ENCODE peak calls at places on chromosomes 5 and 9, in nine cellular contexts. Q, F, Z, H, B, X, V, E and D are unnamed samples.

GRCh38 chr5:150149618-150150017 is 6.0 kb downstream of the PDGFRB start:
- DNase-seq in Q (no peak), F (no peak), Z (no peak), H (no peak), B (no peak), X (no peak), V (no peak), E (no peak), D (no peak)

GRCh38 chr5:28344803-28345433 is 1306.5 kb upstream of the CDH9 start:
- DNase-seq in Q (peak; percentile 55), F (no peak), Z (no peak), H (peak; percentile 33), B (peak; percentile 19), X (no peak), V (no peak), E (no peak), D (no peak)

GRCh38 chr9:110742741-110743371 is 74.3 kb downstream of the MUSK start:
- DNase-seq in Q (peak; percentile 93), F (no peak), Z (no peak), H (peak; percentile 29), B (no peak), X (no peak), V (no peak), E (no peak), D (no peak)

GRCh38 chr9:82934949-82935348 is 128.0 kb downstream of the RASEF start:
- DNase-seq in Q (peak; percentile 62), F (no peak), Z (no peak), H (no peak), B (peak; percentile 63), X (no peak), V (no peak), E (no peak), D (no peak)

GRCh38 chr9:97911970-97912369 is 10.3 kb downstream of the TRMO start:
- DNase-seq in Q (no peak), F (no peak), Z (no peak), H (no peak), B (no peak), X (no peak), V (no peak), E (no peak), D (no peak)

GRCh38 chr9:20929276-20929675 is 102.2 kb downstream of the HACD4 start:
- DNase-seq in Q (no peak), F (no peak), Z (no peak), H (no peak), B (no peak), X (no peak), V (no peak), E (no peak), D (no peak)

GRCh38 chr5:150411245-150411979 is 1.3 kb downstream of the CD74 start:
- DNase-seq in Q (no peak), F (no peak), Z (peak; percentile 53), H (peak; percentile 48), B (no peak), X (no peak), V (no peak), E (peak; percentile 23), D (no peak)

GRCh38 chr9:113616116-113616515 is 152.6 kb downstream of the RGS3 start:
- DNase-seq in Q (no peak), F (peak; percentile 78), Z (no peak), H (no peak), B (no peak), X (no peak), V (no peak), E (no peak), D (no peak)

GRCh38 chr5:59158165-59158564 is 575.3 kb downstream of the RAB3C start:
- DNase-seq in Q (peak; percentile 23), F (no peak), Z (no peak), H (no peak), B (peak; percentile 17), X (no peak), V (no peak), E (no peak), D (no peak)

GRCh38 chr5:79561525-79561893 is 47.6 kb upstream of the HOMER1 start:
- DNase-seq in Q (no peak), F (no peak), Z (no peak), H (no peak), B (no peak), X (no peak), V (no peak), E (no peak), D (no peak)

GRCh38 chr9:96026655-96027213 is 151.2 kb downstream of the ERCC6L2 start:
- DNase-seq in Q (no peak), F (no peak), Z (no peak), H (no peak), B (no peak), X (no peak), V (no peak), E (no peak), D (no peak)

GRCh38 chr5:94969174-94969573 is 315.7 kb downstream of the MCTP1 start:
- DNase-seq in Q (peak; percentile 33), F (no peak), Z (no peak), H (no peak), B (peak; percentile 8), X (peak; percentile 8), V (no peak), E (no peak), D (peak; percentile 28)

GRCh38 chr9:124399323-124399962 is 15.8 kb downstream of the PSMB7 start:
- DNase-seq in Q (peak; percentile 55), F (peak; percentile 87), Z (no peak), H (peak; percentile 25), B (no peak), X (no peak), V (peak; percentile 50), E (no peak), D (no peak)

GRCh38 chr9:119556129-119556875 is 187.1 kb upstream of the BRINP1 start:
- DNase-seq in Q (peak; percentile 75), F (peak; percentile 92), Z (peak; percentile 2), H (peak; percentile 76), B (peak; percentile 74), X (peak; percentile 71), V (peak; percentile 82), E (peak; percentile 1), D (no peak)

GRCh38 chr9:136572003-136572595 is 26.3 kb upstream of the NOTCH1 start:
- DNase-seq in Q (peak; percentile 81), F (no peak), Z (no peak), H (no peak), B (no peak), X (no peak), V (no peak), E (no peak), D (no peak)